ENCODE peak calls at places on chromosomes 3 and 15, in six cellular contexts. E is psoas muscle; B is CD8-positive, alpha-beta memory T cell; D is CD8-positive, alpha-beta T cell; Z is HCT116; Y is CD4-positive, alpha-beta T cell. U is an unnamed sample.

GRCh38 chr15:46365612-46366011 is 730.8 kb downstream of the SQOR start:
- DNase-seq in E (peak; percentile 36), B (no peak), D (no peak), Z (no peak), Y (no peak), U (no peak)

GRCh38 chr3:7282988-7283387 is 422.1 kb downstream of the GRM7 start:
- DNase-seq in E (no peak), B (no peak), D (no peak), Z (no peak), Y (no peak), U (no peak)

GRCh38 chr15:74384566-74385441 is 17.4 kb upstream of the CYP11A1 start:
- DNase-seq in E (peak; percentile 61), B (peak; percentile 40), D (no peak), Z (no peak), Y (no peak), U (no peak)

GRCh38 chr3:25854635-25855034 is 64.7 kb downstream of the OXSM start:
- DNase-seq in E (no peak), B (no peak), D (no peak), Z (no peak), Y (no peak), U (no peak)

GRCh38 chr3:133977568-133977967 is 52.2 kb downstream of the SLCO2A1 start:
- DNase-seq in E (no peak), B (no peak), D (no peak), Z (no peak), Y (no peak), U (no peak)

GRCh38 chr3:149536429-149536828 is 61.9 kb downstream of the TM4SF4 start:
- DNase-seq in E (peak; percentile 74), B (no peak), D (no peak), Z (no peak), Y (no peak), U (peak; percentile 44)

GRCh38 chr15:65369148-65369547 is 8.7 kb downstream of the IGDCC3 start:
- DNase-seq in E (no peak), B (no peak), D (no peak), Z (no peak), Y (no peak), U (no peak)

GRCh38 chr3:29557186-29557585 is 276.3 kb downstream of the RBMS3 start:
- DNase-seq in E (no peak), B (no peak), D (no peak), Z (no peak), Y (no peak), U (no peak)

GRCh38 chr3:138389841-138390581 is 41.6 kb downstream of the MRAS start:
- DNase-seq in E (peak; percentile 67), B (no peak), D (no peak), Z (peak; percentile 76), Y (no peak), U (no peak)

GRCh38 chr3:129245141-129245540 is 4.3 kb upstream of the COPG1 start:
- DNase-seq in E (no peak), B (no peak), D (no peak), Z (no peak), Y (no peak), U (no peak)

GRCh38 chr3:80733522-80734176 is 965.9 kb upstream of the ROBO1 start:
- DNase-seq in E (no peak), B (no peak), D (no peak), Z (no peak), Y (no peak), U (no peak)

GRCh38 chr15:88563638-88564037 is 17.2 kb upstream of the DET1 start:
- DNase-seq in E (no peak), B (no peak), D (no peak), Z (no peak), Y (no peak), U (no peak)

GRCh38 chr3:196406806-196407470 is 25.3 kb downstream of the UBXN7 start:
- DNase-seq in E (no peak), B (no peak), D (no peak), Z (no peak), Y (no peak), U (no peak)

GRCh38 chr3:37064747-37065146 is 71.4 kb downstream of the MLH1 start:
- DNase-seq in E (no peak), B (no peak), D (no peak), Z (no peak), Y (no peak), U (no peak)

GRCh38 chr3:17162116-17162515 is 277.4 kb downstream of the PLCL2 start:
- DNase-seq in E (no peak), B (no peak), D (no peak), Z (no peak), Y (no peak), U (no peak)

GRCh38 chr15:82966671-82967071 is 14.2 kb upstream of the HOMER2 start:
- DNase-seq in E (no peak), B (no peak), D (no peak), Z (no peak), Y (no peak), U (no peak)

GRCh38 chr15:25437751-25438600 is 848 bp downstream of the UBE3A start:
- DNase-seq in E (peak; percentile 83), B (peak; percentile 44), D (peak; percentile 4), Z (peak; percentile 3), Y (peak; percentile 25), U (peak; percentile 53)

GRCh38 chr3:46705751-46706572 is 4.8 kb downstream of the TMIE start:
- DNase-seq in E (peak; percentile 52), B (no peak), D (no peak), Z (no peak), Y (no peak), U (no peak)

GRCh38 chr3:19644405-19644804 is 289.6 kb downstream of the EFHB start:
- DNase-seq in E (no peak), B (no peak), D (no peak), Z (no peak), Y (no peak), U (no peak)

GRCh38 chr3:142999881-143000280 is 1.5 kb upstream of the U2SURP start:
- DNase-seq in E (no peak), B (no peak), D (no peak), Z (no peak), Y (no peak), U (no peak)

GRCh38 chr3:178706411-178706810 is 170.2 kb downstream of the KCNMB2 start:
- DNase-seq in E (no peak), B (no peak), D (no peak), Z (no peak), Y (no peak), U (no peak)
- H3K27ac ChIP-seq in E (no peak overlapping the region), B (no peak overlapping the region), D (no peak overlapping the region), Z (no peak overlapping the region), Y (no peak overlapping the region), U (no peak overlapping the region)

GRCh38 chr3:66483006-66483928 is 17.6 kb downstream of the LRIG1 start:
- DNase-seq in E (peak; percentile 87), B (no peak), D (no peak), Z (no peak), Y (no peak), U (peak; percentile 90)
- H3K27ac ChIP-seq in E (peak overlapping the region; percentile 90), B (no peak overlapping the region), D (no peak overlapping the region), Z (no peak overlapping the region), Y (no peak overlapping the region), U (peak overlapping the region; percentile 94)

GRCh38 chr3:50210510-50211367 is 5.7 kb downstream of the SLC38A3 start:
- DNase-seq in E (no peak), B (no peak), D (no peak), Z (no peak), Y (no peak), U (no peak)

GRCh38 chr3:50207359-50208042 is 2.4 kb downstream of the SLC38A3 start:
- DNase-seq in E (no peak), B (no peak), D (no peak), Z (no peak), Y (no peak), U (no peak)

GRCh38 chr3:50205719-50206276 is 727 bp downstream of the SLC38A3 start:
- DNase-seq in E (peak; percentile 81), B (no peak), D (peak; percentile 16), Z (peak; percentile 63), Y (no peak), U (peak; percentile 15)

GRCh38 chr3:50210176-50210509 is 5.1 kb downstream of the SLC38A3 start:
- DNase-seq in E (no peak), B (no peak), D (no peak), Z (no peak), Y (no peak), U (no peak)

GRCh38 chr3:50208677-50209344 is 3.7 kb downstream of the SLC38A3 start:
- DNase-seq in E (no peak), B (no peak), D (no peak), Z (no peak), Y (no peak), U (no peak)
- H3K27ac ChIP-seq in E (no peak overlapping the region), B (no peak overlapping the region), D (no peak overlapping the region), Z (no peak overlapping the region), Y (no peak overlapping the region), U (no peak overlapping the region)

GRCh38 chr15:27899583-27900295 is 199.4 kb downstream of the OCA2 start:
- DNase-seq in E (no peak), B (no peak), D (no peak), Z (no peak), Y (no peak), U (no peak)
- H3K27ac ChIP-seq in E (no peak overlapping the region), B (no peak overlapping the region), D (no peak overlapping the region), Z (no peak overlapping the region), Y (no peak overlapping the region), U (no peak overlapping the region)

DNA sequence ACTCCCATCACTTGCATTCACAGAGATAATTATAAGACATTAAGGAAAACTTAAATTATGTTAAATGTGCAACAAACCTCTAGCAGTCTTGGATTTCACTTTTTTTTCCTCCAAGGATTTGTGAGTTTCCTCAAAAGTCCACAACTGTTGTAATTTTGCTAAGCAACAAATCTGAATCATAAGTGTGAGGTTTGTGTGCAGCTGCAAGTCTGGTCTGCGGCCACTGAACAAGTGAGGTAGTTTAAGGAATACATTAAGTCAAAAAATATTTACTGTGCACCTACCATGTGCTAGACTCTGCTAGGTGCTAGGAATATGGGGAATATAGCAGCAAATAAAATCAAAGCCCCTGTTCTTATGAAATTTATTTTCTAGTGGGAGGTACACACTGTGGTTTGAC is 70.2 kb downstream of the LRRC28 start:
- DNase-seq in E (no peak), B (no peak), D (no peak), Z (no peak), Y (no peak), U (no peak)
- H3K27ac ChIP-seq in E (peak overlapping the region; percentile 78), B (no peak overlapping the region), D (no peak overlapping the region), Z (no peak overlapping the region), Y (no peak overlapping the region), U (no peak overlapping the region)

DNA sequence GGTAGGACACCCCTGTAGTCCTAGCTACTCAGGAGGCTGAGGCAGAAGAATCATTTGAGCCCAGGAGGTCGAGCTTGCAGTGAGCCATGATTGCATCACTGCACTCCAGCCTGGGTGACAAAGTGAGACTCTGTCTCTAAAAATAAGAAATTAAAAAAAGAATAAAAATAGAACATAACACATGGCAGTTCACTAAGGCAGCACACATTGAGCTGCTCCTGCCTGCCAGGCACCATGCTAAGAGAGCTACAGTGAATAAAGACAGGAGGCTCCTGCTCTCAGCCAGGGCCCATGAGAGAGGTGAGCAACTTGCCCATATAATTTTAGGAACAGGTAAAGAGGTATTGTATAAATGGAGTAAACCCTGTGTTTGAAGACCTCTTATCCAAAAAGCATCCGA is 54.3 kb downstream of the EBLN2 start:
- DNase-seq in E (peak; percentile 30), B (no peak), D (no peak), Z (no peak), Y (no peak), U (no peak)
- H3K27ac ChIP-seq in E (no peak overlapping the region), B (no peak overlapping the region), D (no peak overlapping the region), Z (no peak overlapping the region), Y (no peak overlapping the region), U (no peak overlapping the region)

U was measured in substantia nigra.